ENCODE peak calls at places on chromosomes 6 and 20, in six cellular contexts. L, W, B, H, T and X are unnamed samples.

GRCh38 chr6:2839982-2840793 is 1.5 kb downstream of the SERPINB1 start:
- DNase-seq in L (no peak), W (no peak), B (no peak), H (no peak), T (no peak), X (no peak)

GRCh38 chr20:25072226-25072811 is 9.6 kb downstream of the VSX1 start:
- DNase-seq in L (no peak), W (no peak), B (no peak), H (peak), T (no peak), X (no peak)

GRCh38 chr6:14658909-14659561 is 541.5 kb downstream of the CD83 start:
- DNase-seq in L (no peak), W (no peak), B (no peak), H (peak), T (no peak), X (no peak)

GRCh38 chr20:1528811-1529210 is 28.7 kb downstream of the SIRPD start:
- DNase-seq in L (no peak), W (no peak), B (no peak), H (no peak), T (no peak), X (no peak)

GRCh38 chr6:143810745-143811144 is 32.4 kb upstream of the LTV1 start:
- DNase-seq in L (no peak), W (no peak), B (no peak), H (no peak), T (no peak), X (no peak)

GRCh38 chr20:19756756-19757486 is 1.1 kb upstream of the RIN2 start:
- DNase-seq in L (no peak), W (peak), B (no peak), H (no peak), T (no peak), X (no peak)

GRCh38 chr20:10763117-10763516 is 89.3 kb upstream of the JAG1 start:
- DNase-seq in L (no peak), W (no peak), B (no peak), H (peak), T (no peak), X (no peak)

GRCh38 chr20:16620961-16621360 is 47.7 kb upstream of the KIF16B start:
- DNase-seq in L (no peak), W (no peak), B (no peak), H (no peak), T (no peak), X (no peak)

GRCh38 chr6:149234051-149234962 is 83.2 kb upstream of the TAB2 start:
- DNase-seq in L (no peak), W (no peak), B (no peak), H (peak), T (no peak), X (no peak)

GRCh38 chr6:28841290-28841689 is 82.5 kb downstream of the TRIM27 start:
- DNase-seq in L (peak), W (no peak), B (no peak), H (no peak), T (peak), X (no peak)

GRCh38 chr20:48204499-48204898 is 419.2 kb upstream of the SULF2 start:
- DNase-seq in L (no peak), W (no peak), B (no peak), H (no peak), T (no peak), X (no peak)

GRCh38 chr6:25942561-25943147 is 12.2 kb upstream of the SLC17A2 start:
- DNase-seq in L (no peak), W (peak), B (no peak), H (peak), T (peak), X (no peak)

GRCh38 chr6:84547341-84547794 is 217.0 kb downstream of the TBX18 start:
- DNase-seq in L (no peak), W (no peak), B (no peak), H (peak), T (no peak), X (no peak)

GRCh38 chr20:53813728-53814459 is 220.3 kb upstream of the ZNF217 start:
- DNase-seq in L (no peak), W (no peak), B (no peak), H (no peak), T (no peak), X (no peak)

GRCh38 chr6:138382498-138383265 is 5.0 kb downstream of the SMIM28 start:
- DNase-seq in L (peak), W (no peak), B (no peak), H (no peak), T (no peak), X (no peak)

GRCh38 chr20:25389858-25390537 is 637 bp downstream of the ABHD12 start:
- DNase-seq in L (peak), W (peak), B (no peak), H (no peak), T (no peak), X (no peak)

GRCh38 chr6:112163295-112164257 is 76.2 kb downstream of the FAM229B start:
- DNase-seq in L (peak), W (peak), B (peak), H (peak), T (peak), X (peak)

GRCh38 chr6:21538186-21538798 is 55.3 kb upstream of the SOX4 start:
- DNase-seq in L (no peak), W (peak), B (no peak), H (peak), T (no peak), X (no peak)

GRCh38 chr6:13624871-13625288 is 9.7 kb downstream of the NOL7 start:
- DNase-seq in L (peak), W (peak), B (no peak), H (peak), T (peak), X (no peak)

GRCh38 chr6:47111685-47112084 is 69.6 kb upstream of the ADGRF1 start:
- DNase-seq in L (no peak), W (no peak), B (no peak), H (no peak), T (no peak), X (no peak)

GRCh38 chr20:40319741-40320499 is 369.1 kb downstream of the MAFB start:
- DNase-seq in L (no peak), W (no peak), B (no peak), H (no peak), T (no peak), X (no peak)

GRCh38 chr20:33537608-33538007 is 47.7 kb downstream of the CBFA2T2 start:
- DNase-seq in L (no peak), W (no peak), B (no peak), H (no peak), T (no peak), X (no peak)

GRCh38 chr6:34151321-34152041 is 5.6 kb upstream of the GRM4 start:
- DNase-seq in L (peak), W (no peak), B (no peak), H (no peak), T (no peak), X (peak)

GRCh38 chr6:106613590-106613989 is 15.7 kb downstream of the RTN4IP1 start:
- DNase-seq in L (no peak), W (no peak), B (no peak), H (no peak), T (no peak), X (no peak)

GRCh38 chr6:166779381-166779780 is 152.3 kb upstream of the RPS6KA2 start:
- DNase-seq in L (no peak), W (no peak), B (no peak), H (no peak), T (no peak), X (no peak)

GRCh38 chr6:43226192-43226851 is 3.0 kb downstream of the DNPH1 start:
- DNase-seq in L (no peak), W (no peak), B (no peak), H (no peak), T (no peak), X (no peak)

GRCh38 chr6:89310929-89311328 is 4.2 kb downstream of the GABRR2 start:
- DNase-seq in L (no peak), W (no peak), B (no peak), H (peak), T (no peak), X (peak)

GRCh38 chr20:17557675-17558006 is 12.2 kb upstream of the DSTN start:
- DNase-seq in L (no peak), W (peak), B (no peak), H (peak), T (no peak), X (no peak)

GRCh38 chr20:51077601-51078000 is 54.7 kb upstream of the KCNG1 start:
- DNase-seq in L (no peak), W (no peak), B (no peak), H (no peak), T (no peak), X (no peak)

GRCh38 chr20:45935416-45936046 is 1.0 kb downstream of the PCIF1 start:
- DNase-seq in L (no peak), W (no peak), B (no peak), H (no peak), T (no peak), X (no peak)

GRCh38 chr20:6768228-6769185 is 1.0 kb downstream of the BMP2 start:
- DNase-seq in L (peak), W (peak), B (no peak), H (peak), T (no peak), X (no peak)

GRCh38 chr6:149906405-149906804 is 8.5 kb upstream of the RAET1E start:
- DNase-seq in L (no peak), W (no peak), B (no peak), H (no peak), T (no peak), X (no peak)

GRCh38 chr20:5195655-5196054 is 68.8 kb downstream of the CDS2 start:
- DNase-seq in L (no peak), W (peak), B (no peak), H (peak), T (no peak), X (no peak)